ENCODE peak calls at places on chromosomes 13 and 19, in eight cellular contexts. Y is heart right ventricle, X is endodermal cell, F is PC-9, W is adrenal gland, I is foreskin fibroblast, B is astrocyte of the cerebellum, C is hepatocyte. Z is an unnamed sample.
A peak's percentile ranks its signal among the peaks of the same experiment; 100 is the strongest.

GRCh38 chr19:57814505-57815246 is at the start of gene ZNF552:
- DNase-seq in W (peak; percentile 92), Y (peak; percentile 89), F (peak; percentile 84), I (peak; percentile 94), C (peak; percentile 94), X (peak; percentile 94), B (peak; percentile 83), Z (peak; percentile 90)

GRCh38 chr19:2044709-2045500 is 6.1 kb downstream of the MKNK2 start:
- DNase-seq in X (peak; percentile 45), F (no peak), B (no peak), C (peak; percentile 5), Y (no peak), W (no peak), I (no peak), Z (no peak)

GRCh38 chr19:12969292-12969988 is at the start of gene DAND5:
- DNase-seq in Y (peak; percentile 63), C (no peak), W (peak; percentile 74), X (no peak), I (peak; percentile 55), B (no peak), F (no peak), Z (no peak)

GRCh38 chr13:61965756-61966155 is 550.1 kb upstream of the PCDH20 start:
- DNase-seq in Y (no peak), I (no peak), X (no peak), F (no peak), W (no peak), C (no peak), B (no peak), Z (no peak)

GRCh38 chr13:22235950-22236290 is 565.0 kb downstream of the FGF9 start:
- DNase-seq in X (peak; percentile 88), F (no peak), I (no peak), Y (no peak), C (no peak), W (no peak), B (no peak), Z (no peak)

GRCh38 chr19:44620667-44621066 is 7.3 kb downstream of the IGSF23 start:
- DNase-seq in X (no peak), W (no peak), Y (no peak), C (no peak), F (no peak), B (no peak), I (no peak), Z (no peak)

GRCh38 chr13:83877901-83878300 is 4.4 kb downstream of the SLITRK1 start:
- DNase-seq in B (no peak), Y (no peak), C (no peak), X (peak; percentile 37), F (no peak), W (no peak), I (no peak), Z (no peak)

GRCh38 chr13:38686635-38687245 is at the start of gene FREM2:
- DNase-seq in B (peak; percentile 26), Y (no peak), X (peak; percentile 98), F (peak; percentile 51), C (peak; percentile 88), I (peak; percentile 14), W (no peak), Z (no peak)

GRCh38 chr19:11699931-11700794 is 38.6 kb downstream of the ZNF823 start:
- DNase-seq in W (no peak), B (peak; percentile 11), I (peak; percentile 64), C (peak; percentile 59), X (peak; percentile 56), F (peak; percentile 12), Y (no peak), Z (no peak)

DNA sequence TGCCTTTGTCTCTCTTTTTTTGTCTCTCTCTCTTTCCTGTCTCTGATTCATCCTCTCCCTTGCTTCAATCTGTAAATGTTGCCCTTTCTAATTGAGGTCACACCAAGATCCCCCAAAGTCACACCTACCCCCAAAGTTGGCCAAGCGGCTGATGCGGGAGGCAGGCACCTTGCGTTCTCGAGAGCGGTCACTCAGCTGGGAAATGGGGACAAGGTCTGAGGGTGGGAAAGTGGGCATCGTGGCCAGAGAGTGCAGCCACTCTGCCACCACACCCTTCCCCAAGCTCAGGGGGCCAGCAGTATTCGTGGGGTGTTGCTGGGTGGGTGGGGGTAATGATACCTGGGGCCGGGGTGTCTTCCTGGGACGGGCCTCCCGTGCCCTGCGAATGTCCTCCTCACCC is 2.7 kb downstream of the COQ8B start:
- DNase-seq in I (no peak), B (no peak), W (peak; percentile 29), C (no peak), F (no peak), Y (no peak), X (no peak), Z (no peak)
- H3K4me3 ChIP-seq in I (peak overlapping the region; percentile 60), B (no peak overlapping the region), W (no peak overlapping the region), C (no peak overlapping the region), F (no peak overlapping the region), Y (peak overlapping the region; percentile 81), X (peak overlapping the region; percentile 94), Z (no peak overlapping the region)

DNA sequence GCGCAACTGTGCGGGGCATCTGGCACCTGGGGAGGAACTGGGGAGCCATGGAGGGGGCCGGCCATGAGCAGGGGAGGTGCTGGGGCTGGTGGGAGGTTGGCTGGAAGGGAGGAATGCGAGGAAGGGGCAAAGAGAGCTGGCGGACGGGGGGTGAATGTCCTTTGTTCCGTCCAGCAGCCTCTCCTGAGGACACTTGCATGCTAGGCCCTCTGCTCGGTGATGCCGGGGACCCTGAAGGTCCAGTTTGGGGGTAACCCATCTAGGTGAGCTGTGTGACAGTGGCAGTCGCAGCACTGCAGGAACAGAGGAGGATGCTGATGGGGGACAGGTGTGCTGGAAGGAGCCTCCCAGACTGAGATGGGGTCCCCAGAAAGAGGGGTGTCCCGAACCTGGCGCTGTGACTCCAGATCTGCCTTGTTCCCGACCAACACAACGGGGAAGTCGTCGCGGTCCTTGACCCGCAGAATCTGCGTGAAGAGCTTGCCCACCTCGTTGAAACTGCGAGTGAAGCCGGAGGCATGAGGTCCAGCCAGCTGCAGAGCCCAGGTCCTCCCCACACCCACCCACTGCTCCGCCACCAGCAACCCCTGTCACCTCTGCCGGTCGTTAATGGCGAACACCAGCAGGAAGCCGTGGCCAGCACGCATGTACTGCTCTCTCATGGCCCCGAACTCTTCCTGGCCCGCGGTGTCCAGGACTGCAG is 3.6 kb downstream of the RRAS start:
- DNase-seq in I (no peak), X (peak; percentile 68), C (no peak), B (no peak), F (no peak), W (peak; percentile 32), Y (no peak), Z (no peak)
- H3K4me3 ChIP-seq in I (no peak overlapping the region), X (no peak overlapping the region), C (no peak overlapping the region), B (no peak overlapping the region), F (no peak overlapping the region), W (no peak overlapping the region), Y (no peak overlapping the region), Z (no peak overlapping the region)

GRCh38 chr13:33692531-33692930 is 125.4 kb upstream of the RFC3 start:
- DNase-seq in X (no peak), F (no peak), I (no peak), W (no peak), Y (no peak), C (no peak), B (no peak), Z (no peak)

GRCh38 chr13:33691980-33692379 is 126.0 kb upstream of the RFC3 start:
- DNase-seq in F (no peak), Y (no peak), X (no peak), W (no peak), I (no peak), C (no peak), B (no peak), Z (no peak)

GRCh38 chr13:33697936-33698335 is 120.0 kb upstream of the RFC3 start:
- DNase-seq in F (no peak), I (no peak), B (no peak), Y (no peak), X (no peak), C (no peak), W (no peak), Z (no peak)

GRCh38 chr13:33694546-33694945 is 123.4 kb upstream of the RFC3 start:
- DNase-seq in F (no peak), Y (no peak), W (no peak), B (no peak), C (no peak), I (no peak), X (no peak), Z (no peak)

GRCh38 chr13:33696530-33696929 is 121.4 kb upstream of the RFC3 start:
- DNase-seq in F (no peak), B (no peak), X (no peak), Y (no peak), W (no peak), C (no peak), I (no peak), Z (no peak)
- H3K4me3 ChIP-seq in F (no peak overlapping the region), B (no peak overlapping the region), X (no peak overlapping the region), Y (no peak overlapping the region), W (no peak overlapping the region), C (no peak overlapping the region), I (no peak overlapping the region), Z (no peak overlapping the region)

GRCh38 chr13:52845766-52846566 is 2.5 kb downstream of the PCDH8 start:
- DNase-seq in F (no peak), W (no peak), X (peak; percentile 93), B (no peak), I (peak; percentile 10), C (peak; percentile 69), Y (no peak), Z (no peak)
- H3K4me3 ChIP-seq in F (no peak overlapping the region), W (no peak overlapping the region), X (no peak overlapping the region), B (no peak overlapping the region), I (no peak overlapping the region), C (no peak overlapping the region), Y (no peak overlapping the region), Z (no peak overlapping the region)

DNA sequence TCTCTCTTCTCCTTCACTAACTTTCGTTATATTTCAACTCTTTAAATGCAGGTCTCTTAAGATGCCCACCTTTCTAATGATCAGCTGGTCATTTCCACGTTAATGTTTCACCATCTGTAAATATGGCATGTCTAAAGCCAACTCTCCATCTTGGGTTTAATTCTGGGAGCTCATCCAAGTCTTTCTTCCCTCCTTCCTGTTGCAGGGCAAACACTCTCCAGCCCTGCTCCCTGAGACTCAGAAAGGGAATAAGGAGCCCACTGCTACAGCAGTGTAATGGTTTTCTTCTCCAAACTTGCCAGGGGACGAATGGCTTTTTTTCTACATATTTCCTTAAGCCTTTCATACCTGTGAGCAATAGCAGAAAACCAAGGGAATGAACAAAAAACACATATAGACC is 73.2 kb upstream of the SOX1 start:
- DNase-seq in F (no peak), B (no peak), I (no peak), Y (no peak), X (no peak), W (no peak), C (no peak), Z (no peak)
- H3K4me3 ChIP-seq in F (no peak overlapping the region), B (no peak overlapping the region), I (no peak overlapping the region), Y (no peak overlapping the region), X (no peak overlapping the region), W (no peak overlapping the region), C (no peak overlapping the region), Z (no peak overlapping the region)